ENCODE peak calls at places on chromosomes 16 and 17, in six cellular contexts. One of them, this sample, is unnamed.

GRCh38 chr16:2250652-2251280 is 621 bp downstream of the ECI1 start:
- DNase-seq in H1: no peak
- DNase-seq in IMR-90: no peak
- DNase-seq in H9: no peak
- DNase-seq in neuronal stem cell: peak
- DNase-seq in mesenchymal stem cell: peak
- DNase-seq in this sample: peak

GRCh38 chr17:41585301-41585700 is 1.4 kb downstream of the KRT14 start:
- DNase-seq in mesenchymal stem cell: no peak
- DNase-seq in H9: no peak
- DNase-seq in neuronal stem cell: no peak
- DNase-seq in H1: no peak
- DNase-seq in IMR-90: no peak
- DNase-seq in this sample: peak

GRCh38 chr16:53534206-53534605 is 31.2 kb upstream of the AKTIP start:
- DNase-seq in H1: no peak
- DNase-seq in H9: no peak
- DNase-seq in neuronal stem cell: no peak
- DNase-seq in mesenchymal stem cell: no peak
- DNase-seq in IMR-90: no peak
- DNase-seq in this sample: peak

GRCh38 chr17:65017375-65017774 is 39.2 kb downstream of the GNA13 start:
- DNase-seq in neuronal stem cell: no peak
- DNase-seq in IMR-90: no peak
- DNase-seq in H9: peak
- DNase-seq in H1: peak
- DNase-seq in mesenchymal stem cell: peak
- DNase-seq in this sample: peak

GRCh38 chr16:88455610-88456355 is 2.7 kb downstream of the ZFPM1 start:
- DNase-seq in H1: peak
- DNase-seq in mesenchymal stem cell: peak
- DNase-seq in IMR-90: peak
- DNase-seq in neuronal stem cell: no peak
- DNase-seq in H9: no peak
- DNase-seq in this sample: peak

GRCh38 chr17:67682196-67682595 is 35.5 kb upstream of the NOL11 start:
- DNase-seq in IMR-90: no peak
- DNase-seq in mesenchymal stem cell: no peak
- DNase-seq in H1: no peak
- DNase-seq in neuronal stem cell: no peak
- DNase-seq in H9: no peak
- DNase-seq in this sample: no peak

GRCh38 chr17:12522743-12523181 is 142.9 kb upstream of the MYOCD start:
- DNase-seq in mesenchymal stem cell: peak
- DNase-seq in neuronal stem cell: no peak
- DNase-seq in H1: no peak
- DNase-seq in H9: no peak
- DNase-seq in IMR-90: peak
- DNase-seq in this sample: peak

GRCh38 chr17:7631398-7632380 is 1.8 kb downstream of the SHBG start:
- DNase-seq in H1: no peak
- DNase-seq in neuronal stem cell: no peak
- DNase-seq in H9: no peak
- DNase-seq in IMR-90: no peak
- DNase-seq in mesenchymal stem cell: no peak
- DNase-seq in this sample: no peak

GRCh38 chr16:14003119-14003570 is 68.0 kb upstream of the MRTFB start:
- DNase-seq in H1: peak
- DNase-seq in IMR-90: peak
- DNase-seq in neuronal stem cell: peak
- DNase-seq in mesenchymal stem cell: peak
- DNase-seq in H9: peak
- DNase-seq in this sample: peak

GRCh38 chr16:73298562-73298961 is 250.6 kb upstream of the ZFHX3 start:
- DNase-seq in neuronal stem cell: no peak
- DNase-seq in H9: no peak
- DNase-seq in mesenchymal stem cell: peak
- DNase-seq in IMR-90: peak
- DNase-seq in H1: no peak
- DNase-seq in this sample: peak

GRCh38 chr16:85527042-85527766 is 85.9 kb upstream of the GSE1 start:
- DNase-seq in IMR-90: no peak
- DNase-seq in H9: no peak
- DNase-seq in neuronal stem cell: no peak
- DNase-seq in mesenchymal stem cell: no peak
- DNase-seq in H1: no peak
- DNase-seq in this sample: no peak

GRCh38 chr16:81818514-81819304 is 39.6 kb downstream of the PLCG2 start:
- DNase-seq in IMR-90: no peak
- DNase-seq in mesenchymal stem cell: no peak
- DNase-seq in H1: no peak
- DNase-seq in neuronal stem cell: no peak
- DNase-seq in H9: no peak
- DNase-seq in this sample: no peak

GRCh38 chr16:17313085-17313611 is 157.6 kb downstream of the XYLT1 start:
- DNase-seq in neuronal stem cell: no peak
- DNase-seq in mesenchymal stem cell: no peak
- DNase-seq in H1: no peak
- DNase-seq in IMR-90: peak
- DNase-seq in H9: no peak
- DNase-seq in this sample: no peak

GRCh38 chr16:74500907-74501306 is 79.6 kb upstream of the CLEC18B start:
- DNase-seq in H9: no peak
- DNase-seq in H1: no peak
- DNase-seq in neuronal stem cell: no peak
- DNase-seq in mesenchymal stem cell: no peak
- DNase-seq in IMR-90: no peak
- DNase-seq in this sample: no peak

GRCh38 chr16:74503412-74503811 is 82.1 kb upstream of the CLEC18B start:
- DNase-seq in H9: no peak
- DNase-seq in neuronal stem cell: no peak
- DNase-seq in IMR-90: no peak
- DNase-seq in H1: no peak
- DNase-seq in mesenchymal stem cell: no peak
- DNase-seq in this sample: no peak

GRCh38 chr16:74499114-74499513 is 77.8 kb upstream of the CLEC18B start:
- DNase-seq in H1: no peak
- DNase-seq in H9: no peak
- DNase-seq in IMR-90: no peak
- DNase-seq in neuronal stem cell: no peak
- DNase-seq in mesenchymal stem cell: no peak
- DNase-seq in this sample: no peak

GRCh38 chr16:74505011-74505410 is 83.7 kb upstream of the CLEC18B start:
- DNase-seq in H1: no peak
- DNase-seq in IMR-90: no peak
- DNase-seq in H9: no peak
- DNase-seq in mesenchymal stem cell: no peak
- DNase-seq in neuronal stem cell: no peak
- DNase-seq in this sample: peak

DNA sequence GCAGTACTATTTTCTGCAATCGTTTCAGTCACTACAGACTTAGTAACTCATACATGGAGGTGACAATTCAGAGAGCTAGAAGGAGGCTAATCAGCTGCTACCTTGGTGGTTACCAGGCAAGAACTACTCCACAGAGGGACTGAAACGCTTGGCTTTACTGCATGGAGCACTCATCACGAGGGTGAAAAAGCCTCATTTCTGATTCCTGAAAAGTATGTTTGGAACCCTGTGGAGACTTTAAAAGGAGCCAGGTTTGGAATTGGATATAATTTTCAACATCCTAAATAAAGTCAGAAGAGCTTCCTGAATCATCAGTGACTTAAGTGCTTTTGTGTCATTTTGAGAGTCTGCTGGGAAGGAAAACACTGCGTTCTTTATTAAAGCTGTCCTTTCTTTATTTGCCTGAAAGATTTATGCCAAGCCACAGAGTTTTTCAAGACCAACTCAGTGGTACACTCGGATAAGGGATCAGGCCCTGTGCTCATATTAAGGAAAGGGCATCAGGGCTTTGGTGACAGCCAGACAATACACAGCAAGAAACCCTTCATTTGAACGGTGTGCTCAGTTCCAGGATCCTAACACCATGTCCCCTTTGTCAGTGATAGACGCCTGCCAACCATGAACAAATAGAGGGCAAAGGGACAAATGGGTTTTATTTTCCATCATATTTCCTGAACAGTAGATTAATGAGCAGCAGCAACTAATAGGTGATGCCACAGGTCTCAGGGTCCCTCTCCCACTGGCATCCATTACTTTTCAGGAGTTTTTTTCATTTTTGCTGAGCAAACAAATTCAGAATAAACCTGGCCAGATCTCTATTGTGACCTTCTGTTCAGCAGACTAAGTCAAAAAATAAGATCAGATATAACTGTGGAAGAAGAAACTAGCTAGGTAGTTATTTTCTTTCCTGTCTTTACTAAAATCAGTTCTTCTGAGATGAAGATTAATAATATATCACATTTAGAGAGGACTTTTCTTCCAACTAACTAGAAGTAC is 80.5 kb upstream of the CLEC18B start:
- DNase-seq in H1: no peak
- DNase-seq in H9: no peak
- DNase-seq in mesenchymal stem cell: no peak
- DNase-seq in neuronal stem cell: no peak
- DNase-seq in IMR-90: no peak
- DNase-seq in this sample: no peak
- H2AK5ac ChIP-seq in H1: no peak
- H2AK5ac ChIP-seq in H9: no peak
- H2AK5ac ChIP-seq in mesenchymal stem cell: no peak
- H2AK5ac ChIP-seq in neuronal stem cell: no peak
- H2AK5ac ChIP-seq in IMR-90: no peak
- H2AK5ac ChIP-seq in this sample: no peak

DNA sequence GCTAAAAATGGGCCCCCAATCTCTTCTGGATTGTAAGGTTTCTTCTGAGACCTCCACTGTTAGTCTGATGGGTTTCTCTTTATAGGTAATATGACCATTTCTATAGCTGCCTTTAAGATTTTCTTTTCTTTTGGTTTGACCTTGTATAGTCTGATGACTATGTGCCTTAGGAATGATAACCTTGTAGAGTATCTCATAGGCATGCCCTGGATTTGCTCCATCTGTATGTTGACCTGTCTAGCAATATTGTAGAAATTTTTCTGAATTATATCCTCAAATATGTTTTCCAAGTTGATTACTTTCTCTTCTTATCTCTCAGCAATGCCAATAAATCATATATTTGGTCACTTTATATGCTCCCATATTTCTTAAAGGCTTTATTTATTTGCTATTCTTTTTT is 1403.8 kb upstream of the GOT2 start:
- DNase-seq in H9: no peak
- DNase-seq in IMR-90: no peak
- DNase-seq in H1: no peak
- DNase-seq in mesenchymal stem cell: no peak
- DNase-seq in neuronal stem cell: no peak
- DNase-seq in this sample: no peak
- H2BK15ac ChIP-seq in H9: no peak
- H2BK15ac ChIP-seq in IMR-90: no peak
- H2BK15ac ChIP-seq in H1: no peak
- H2BK15ac ChIP-seq in mesenchymal stem cell: no peak
- H2BK15ac ChIP-seq in neuronal stem cell: no peak
- H2BK15ac ChIP-seq in this sample: no peak

DNA sequence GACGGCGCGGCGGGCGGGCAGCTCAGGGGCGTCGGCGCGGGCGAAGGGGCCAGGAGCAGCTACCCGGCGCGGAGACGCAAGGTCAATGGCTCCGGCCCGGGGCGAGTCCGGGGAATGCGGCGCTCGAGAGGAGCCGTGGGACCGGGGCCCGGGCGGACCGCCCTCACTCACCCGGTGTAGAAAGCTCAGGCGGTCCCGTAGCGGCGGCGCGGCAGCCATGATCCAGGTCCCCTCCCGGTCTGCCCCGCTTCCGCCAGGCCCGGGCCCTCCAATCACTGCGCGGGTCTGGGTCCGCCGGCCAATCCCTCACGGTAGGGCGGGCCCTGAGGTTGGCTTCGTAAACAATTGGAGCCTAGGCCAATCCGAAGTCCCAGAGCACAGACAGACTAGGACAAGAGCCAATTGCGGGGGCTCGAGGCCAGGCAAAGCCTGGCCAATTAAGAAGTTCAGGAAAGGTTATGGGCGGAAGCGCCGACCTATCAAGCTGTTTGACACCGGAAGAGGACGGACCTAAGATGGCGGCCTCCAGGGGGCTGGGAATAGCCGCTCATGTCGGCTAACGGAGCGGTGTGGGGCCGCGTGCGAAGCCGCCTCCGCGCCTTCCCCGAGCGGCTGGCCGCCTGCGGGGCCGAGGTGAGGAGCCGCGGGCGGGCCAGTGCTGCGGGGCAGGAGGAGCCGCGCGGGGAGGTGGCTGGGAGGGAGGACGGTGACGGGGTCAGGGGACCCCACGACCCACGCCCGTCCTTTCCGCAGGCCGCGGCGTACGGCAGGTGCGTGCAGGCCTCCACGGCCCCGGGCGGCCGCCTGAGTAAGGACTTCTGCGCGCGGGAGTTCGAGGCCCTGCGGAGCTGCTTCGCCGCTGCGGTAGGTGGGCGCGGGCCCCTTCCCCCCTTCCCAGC is at the start of the genes NDUFAF8 and TEPSIN:
- DNase-seq in H1: peak
- DNase-seq in neuronal stem cell: peak
- DNase-seq in IMR-90: peak
- DNase-seq in H9: peak
- DNase-seq in mesenchymal stem cell: peak
- DNase-seq in this sample: peak
- H2AK5ac ChIP-seq in H1: no peak
- H2AK5ac ChIP-seq in neuronal stem cell: peak
- H2AK5ac ChIP-seq in IMR-90: peak
- H2AK5ac ChIP-seq in H9: no peak
- H2AK5ac ChIP-seq in mesenchymal stem cell: peak
- H2AK5ac ChIP-seq in this sample: peak

GRCh38 chr16:83804366-83804765 is 3.4 kb upstream of the HSBP1 start:
- DNase-seq in H9: no peak
- DNase-seq in H1: no peak
- DNase-seq in mesenchymal stem cell: no peak
- DNase-seq in IMR-90: no peak
- DNase-seq in neuronal stem cell: no peak
- DNase-seq in this sample: no peak

GRCh38 chr16:83806036-83806435 is 1.7 kb upstream of the HSBP1 start:
- DNase-seq in IMR-90: no peak
- DNase-seq in H9: no peak
- DNase-seq in mesenchymal stem cell: no peak
- DNase-seq in H1: no peak
- DNase-seq in neuronal stem cell: no peak
- DNase-seq in this sample: no peak

GRCh38 chr16:83802559-83802958 is 5.2 kb upstream of the HSBP1 start:
- DNase-seq in mesenchymal stem cell: no peak
- DNase-seq in neuronal stem cell: no peak
- DNase-seq in IMR-90: no peak
- DNase-seq in H1: no peak
- DNase-seq in H9: no peak
- DNase-seq in this sample: no peak

GRCh38 chr16:83802135-83802534 is 5.6 kb upstream of the HSBP1 start:
- DNase-seq in mesenchymal stem cell: peak
- DNase-seq in H1: no peak
- DNase-seq in neuronal stem cell: no peak
- DNase-seq in H9: no peak
- DNase-seq in IMR-90: peak
- DNase-seq in this sample: peak

DNA sequence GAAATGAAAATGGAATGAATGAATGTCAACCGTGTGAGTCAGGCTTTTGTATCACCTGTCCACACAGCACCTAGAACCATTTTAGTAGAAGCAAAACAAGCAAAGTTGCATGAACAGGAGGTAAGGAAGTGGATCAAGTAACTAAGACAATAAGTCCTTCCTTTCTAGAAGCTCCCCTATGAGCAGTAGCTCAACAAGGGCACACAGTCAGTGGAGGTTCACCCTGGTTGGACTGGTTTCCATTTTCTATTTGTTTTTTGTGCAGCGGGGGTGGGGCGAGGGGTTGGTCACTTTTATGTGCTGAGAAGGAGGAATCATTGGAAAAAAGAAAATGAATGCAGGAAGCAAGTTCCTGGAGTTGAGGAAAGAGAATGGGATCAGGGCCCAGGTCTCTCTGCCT is 4.0 kb upstream of the HSBP1 start:
- DNase-seq in IMR-90: no peak
- DNase-seq in H9: no peak
- DNase-seq in mesenchymal stem cell: no peak
- DNase-seq in neuronal stem cell: no peak
- DNase-seq in H1: no peak
- DNase-seq in this sample: no peak
- H2BK15ac ChIP-seq in IMR-90: no peak
- H2BK15ac ChIP-seq in H9: no peak
- H2BK15ac ChIP-seq in mesenchymal stem cell: no peak
- H2BK15ac ChIP-seq in neuronal stem cell: no peak
- H2BK15ac ChIP-seq in H1: peak
- H2BK15ac ChIP-seq in this sample: no peak

This sample was measured in mesendoderm.